ENCODE peak calls at places on chromosomes 1 and 21, in eight cellular contexts. O, L, Z, A, I, W, U and T are unnamed samples. For H3K4me1, the result is how much of the 10 kb centered on the place peaks cover.

GRCh38 chr1:147337040-147337439 is 94.6 kb downstream of the CHD1L start:
- DNase-seq in O (no peak), L (no peak), Z (no peak), A (no peak), I (no peak), W (no peak), U (no peak), T (no peak)

GRCh38 chr1:174998569-174999215 is 1.1 kb upstream of the CACYBP start:
- DNase-seq in O (peak), L (no peak), Z (peak), A (no peak), I (no peak), W (peak), U (peak), T (peak)

GRCh38 chr1:75136158-75136815 is 2.1 kb downstream of the LHX8 start:
- DNase-seq in O (no peak), L (no peak), Z (no peak), A (no peak), I (no peak), W (peak), U (no peak), T (no peak)

GRCh38 chr1:6969106-6969505 is 183.9 kb downstream of the CAMTA1 start:
- DNase-seq in O (no peak), L (no peak), Z (no peak), A (no peak), I (no peak), W (no peak), U (peak), T (no peak)

GRCh38 chr1:117607471-117607870 is 1.6 kb downstream of the TENT5C start:
- DNase-seq in O (no peak), L (no peak), Z (no peak), A (peak), I (peak), W (no peak), U (no peak), T (peak)

GRCh38 chr1:177848577-177848976 is 121.3 kb downstream of the SEC16B start:
- DNase-seq in O (no peak), L (no peak), Z (no peak), A (no peak), I (no peak), W (no peak), U (no peak), T (no peak)

GRCh38 chr1:151047925-151048644 is 534 bp downstream of the C1orf56 start:
- DNase-seq in O (peak), L (peak), Z (peak), A (peak), I (no peak), W (peak), U (peak), T (no peak)

GRCh38 chr1:150567341-150567716 is 12.1 kb downstream of the MCL1 start:
- DNase-seq in O (no peak), L (no peak), Z (no peak), A (no peak), I (no peak), W (no peak), U (peak), T (no peak)

GRCh38 chr1:22727873-22728272 is 17.2 kb downstream of the EPHB2 start:
- DNase-seq in O (no peak), L (no peak), Z (no peak), A (no peak), I (no peak), W (no peak), U (no peak), T (no peak)

GRCh38 chr21:45388011-45388521 is 16.9 kb upstream of the COL18A1 start:
- DNase-seq in O (peak), L (peak), Z (no peak), A (peak), I (no peak), W (no peak), U (peak), T (no peak)

GRCh38 chr21:44657635-44658183 is at the start of gene KRTAP12-3:
- DNase-seq in O (peak), L (no peak), Z (no peak), A (peak), I (no peak), W (no peak), U (peak), T (peak)

GRCh38 chr1:240232548-240232947 is 140.9 kb downstream of the FMN2 start:
- DNase-seq in O (no peak), L (no peak), Z (no peak), A (no peak), I (no peak), W (peak), U (no peak), T (no peak)

GRCh38 chr1:99424087-99424486 is 159.8 kb downstream of the PLPPR4 start:
- DNase-seq in O (no peak), L (no peak), Z (no peak), A (no peak), I (no peak), W (no peak), U (no peak), T (no peak)

GRCh38 chr1:155324717-155325595 is 4.3 kb downstream of the RUSC1 start:
- DNase-seq in O (peak), L (peak), Z (peak), A (peak), I (no peak), W (peak), U (peak), T (no peak)

GRCh38 chr1:12153181-12153785 is 13.5 kb upstream of the TNFRSF1B start:
- DNase-seq in O (no peak), L (no peak), Z (peak), A (peak), I (no peak), W (peak), U (peak), T (peak)

GRCh38 chr1:34369701-34370455 is 193.2 kb downstream of the C1orf94 start:
- DNase-seq in O (no peak), L (no peak), Z (no peak), A (no peak), I (no peak), W (no peak), U (no peak), T (no peak)

GRCh38 chr1:44012941-44013609 is 18.2 kb downstream of the SLC6A9 start:
- DNase-seq in O (no peak), L (no peak), Z (no peak), A (no peak), I (no peak), W (no peak), U (no peak), T (no peak)

GRCh38 chr1:231311696-231312095 is 26.0 kb downstream of the EXOC8 start:
- DNase-seq in O (no peak), L (no peak), Z (no peak), A (no peak), I (peak), W (no peak), U (no peak), T (no peak)

GRCh38 chr1:169367096-169367685 is 406 bp downstream of the NME7 start:
- DNase-seq in O (no peak), L (no peak), Z (no peak), A (no peak), I (no peak), W (no peak), U (no peak), T (no peak)

GRCh38 chr21:15152591-15152990 is 87.8 kb upstream of the NRIP1 start:
- DNase-seq in O (no peak), L (no peak), Z (no peak), A (no peak), I (no peak), W (no peak), U (no peak), T (no peak)

GRCh38 chr1:93874025-93874651 is 4.9 kb downstream of the DNTTIP2 start:
- DNase-seq in O (no peak), L (no peak), Z (peak), A (no peak), I (no peak), W (peak), U (no peak), T (no peak)

GRCh38 chr1:170410391-170411146 is 121.4 kb upstream of the GORAB start:
- DNase-seq in O (no peak), L (no peak), Z (no peak), A (no peak), I (no peak), W (no peak), U (no peak), T (no peak)

GRCh38 chr1:228212966-228213844 is 5.4 kb downstream of the OBSCN start:
- DNase-seq in O (peak), L (peak), Z (peak), A (peak), I (peak), W (peak), U (peak), T (peak)
- H3K27ac ChIP-seq in O (peak), L (no peak), Z (no peak), A (no peak), I (peak), W (no peak), U (peak), T (peak)

GRCh38 chr1:156748670-156749428 is 2.6 kb downstream of the HDGF start:
- DNase-seq in O (peak), L (peak), Z (peak), A (peak), I (peak), W (peak), U (no peak), T (no peak)
- H3K4me1 ChIP-seq in O (under half), L (under half), Z (half or more), A (under half), I (half or more), W (under half), U (half or more), T (half or more)

GRCh38 chr1:236501093-236501492 is 22.7 kb upstream of the LGALS8 start:
- DNase-seq in O (no peak), L (no peak), Z (no peak), A (no peak), I (no peak), W (no peak), U (no peak), T (no peak)
- H3K4me3 ChIP-seq in O (no peak), L (no peak), Z (no peak), A (no peak), I (no peak), W (no peak), U (no peak), T (no peak)

GRCh38 chr1:225762002-225762441 is 15.6 kb upstream of the SRP9 start:
- DNase-seq in O (no peak), L (no peak), Z (no peak), A (no peak), I (no peak), W (no peak), U (peak), T (no peak)
- H3K27ac ChIP-seq in O (no peak), L (no peak), Z (no peak), A (peak), I (peak), W (peak), U (no peak), T (no peak)

DNA sequence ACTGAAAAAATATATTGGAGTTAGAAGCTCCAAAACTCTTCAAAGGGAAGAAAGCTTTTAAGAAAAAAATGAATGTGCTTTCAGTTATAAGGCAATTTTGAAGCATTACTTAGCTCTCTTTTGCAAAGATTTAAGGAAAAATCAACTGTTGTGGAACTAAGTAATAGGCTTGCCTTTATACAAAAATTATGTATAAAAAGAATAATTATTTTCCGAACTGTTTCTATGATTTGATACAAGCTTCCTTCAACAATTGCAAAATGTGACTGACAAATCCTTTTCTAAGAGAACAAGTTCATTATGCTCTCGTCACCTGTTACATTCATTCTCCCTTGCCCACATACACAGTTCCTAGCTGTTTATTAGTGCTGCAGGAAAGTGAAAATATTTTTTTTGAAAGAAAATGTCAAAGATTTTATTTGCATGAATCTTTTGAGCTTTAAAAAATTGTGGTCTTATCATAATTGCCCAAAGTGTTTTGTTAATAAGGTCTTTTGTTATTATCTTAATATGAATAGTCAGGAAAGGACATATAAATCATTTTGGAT is 466.2 kb downstream of the USP25 start:
- DNase-seq in O (no peak), L (no peak), Z (peak), A (no peak), I (no peak), W (no peak), U (no peak), T (no peak)
- H3K4me1 ChIP-seq in O (under half), L (under half), Z (under half), A (under half), I (under half), W (under half), U (under half), T (under half)